ENCODE peak calls at places on chromosomes 12 and 14, in nine cellular contexts. L is EL; P is GM18507; O is T follicular helper cell; N is endodermal cell; U is stimulated activated CD8-positive, alpha-beta memory T cell treated with anti-CD3 and anti-CD28 coated beads, Interleukin-2, amount 100 ng/mL, for 1 hour; X is AML-193; R is adrenal gland; H is fibroblast of pulmonary artery. I is an unnamed sample.

GRCh38 chr14:59046746-59047145 is 141.7 kb upstream of the DAAM1 start:
- DNase-seq in L (no peak), P (no peak), O (no peak), N (no peak), U (no peak), X (no peak), R (no peak), H (no peak), I (no peak)

GRCh38 chr14:71005076-71005475 is 97.8 kb downstream of the PCNX1 start:
- DNase-seq in L (peak), P (no peak), O (no peak), N (no peak), U (no peak), X (no peak), R (no peak), H (no peak), I (no peak)

GRCh38 chr14:65312859-65313258 is 99.7 kb upstream of the FUT8 start:
- DNase-seq in L (no peak), P (no peak), O (no peak), N (no peak), U (no peak), X (no peak), R (no peak), H (no peak), I (no peak)

GRCh38 chr14:21026988-21027315 is 2.1 kb upstream of the NDRG2 start:
- DNase-seq in L (no peak), P (no peak), O (no peak), N (peak), U (no peak), X (no peak), R (peak), H (no peak), I (no peak)

GRCh38 chr14:69610020-69610858 is 1.2 kb upstream of the SUSD6 start:
- DNase-seq in L (no peak), P (no peak), O (no peak), N (no peak), U (no peak), X (no peak), R (no peak), H (no peak), I (no peak)

GRCh38 chr12:31965090-31965489 is 5.9 kb downstream of the RESF1 start:
- DNase-seq in L (no peak), P (no peak), O (peak), N (peak), U (no peak), X (no peak), R (no peak), H (no peak), I (no peak)

GRCh38 chr12:52333321-52333720 is 12.1 kb upstream of the KRT83 start:
- DNase-seq in L (no peak), P (no peak), O (no peak), N (no peak), U (no peak), X (no peak), R (no peak), H (no peak), I (no peak)

GRCh38 chr14:95895720-95896119 is 19.1 kb downstream of the TUNAR start:
- DNase-seq in L (peak), P (peak), O (no peak), N (peak), U (no peak), X (peak), R (no peak), H (no peak), I (no peak)

GRCh38 chr14:101360045-101360931 is 201.0 kb upstream of the DIO3 start:
- DNase-seq in L (no peak), P (no peak), O (no peak), N (no peak), U (no peak), X (no peak), R (peak), H (no peak), I (no peak)

GRCh38 chr14:66508846-66509621 is 1.1 kb downstream of the GPHN start:
- DNase-seq in L (peak), P (no peak), O (peak), N (peak), U (peak), X (no peak), R (peak), H (peak), I (peak)

GRCh38 chr14:105927661-105928060 is 401.3 kb downstream of the TMEM121 start:
- DNase-seq in L (no peak), P (no peak), O (no peak), N (no peak), U (no peak), X (no peak), R (no peak), H (no peak), I (no peak)

GRCh38 chr12:109744991-109745942 is 31.6 kb downstream of the FAM222A start:
- DNase-seq in L (peak), P (no peak), O (no peak), N (peak), U (no peak), X (no peak), R (peak), H (no peak), I (no peak)

GRCh38 chr12:47770086-47770726 is 2.8 kb upstream of the SLC48A1 start:
- DNase-seq in L (no peak), P (no peak), O (no peak), N (no peak), U (no peak), X (peak), R (no peak), H (peak), I (peak)

GRCh38 chr14:92615451-92615850 is 101.9 kb downstream of the RIN3 start:
- DNase-seq in L (no peak), P (peak), O (peak), N (peak), U (peak), X (no peak), R (no peak), H (no peak), I (no peak)

GRCh38 chr14:102235275-102235897 is 69.6 kb downstream of the MOK start:
- DNase-seq in L (peak), P (peak), O (peak), N (peak), U (peak), X (peak), R (peak), H (peak), I (peak)

GRCh38 chr14:61211476-61212262 is 69.5 kb downstream of the TMEM30B start:
- DNase-seq in L (no peak), P (no peak), O (no peak), N (no peak), U (no peak), X (no peak), R (no peak), H (no peak), I (no peak)

GRCh38 chr12:26771861-26772260 is 61.1 kb downstream of the ITPR2 start:
- DNase-seq in L (no peak), P (no peak), O (no peak), N (no peak), U (no peak), X (no peak), R (no peak), H (no peak), I (no peak)

GRCh38 chr14:81829447-81829846 is 295.8 kb upstream of the SEL1L start:
- DNase-seq in L (no peak), P (no peak), O (no peak), N (no peak), U (no peak), X (no peak), R (no peak), H (no peak), I (no peak)

GRCh38 chr14:39107624-39108023 is 4.6 kb upstream of the SEC23A start:
- DNase-seq in L (peak), P (peak), O (no peak), N (no peak), U (no peak), X (peak), R (no peak), H (peak), I (peak)

GRCh38 chr12:98418357-98419075 is 96.9 kb upstream of the TMPO start:
- DNase-seq in L (peak), P (no peak), O (no peak), N (peak), U (no peak), X (no peak), R (peak), H (peak), I (peak)

GRCh38 chr12:82833461-82833860 is 146.8 kb downstream of the TMTC2 start:
- DNase-seq in L (no peak), P (no peak), O (no peak), N (no peak), U (no peak), X (no peak), R (no peak), H (no peak), I (no peak)

GRCh38 chr14:65783101-65783500 is 370.6 kb downstream of the FUT8 start:
- DNase-seq in L (no peak), P (no peak), O (no peak), N (peak), U (no peak), X (no peak), R (no peak), H (no peak), I (no peak)